ENCODE peak calls at places on chromosomes 1 and 21, in four cellular contexts. S, I, A and O are unnamed samples.

GRCh38 chr1:201562659-201563405 is 23.9 kb downstream of the NAV1 start:
- DNase-seq in A (no peak), I (peak; percentile 81), S (no peak), O (peak; percentile 88)

GRCh38 chr1:4485398-4485797 is 169.0 kb upstream of the AJAP1 start:
- DNase-seq in S (no peak), A (no peak), I (no peak), O (no peak)

GRCh38 chr1:69077633-69078032 is 490.1 kb upstream of the LRRC7 start:
- DNase-seq in S (no peak), A (no peak), I (no peak), O (no peak)

GRCh38 chr1:6634278-6635052 is 9.8 kb downstream of the THAP3 start:
- DNase-seq in A (peak; percentile 37), I (peak; percentile 57), S (peak; percentile 50), O (peak; percentile 11)

GRCh38 chr1:52927219-52928082 is at the start of gene SCP2:
- DNase-seq in A (peak; percentile 84), S (peak; percentile 85), I (peak; percentile 77), O (peak; percentile 47)

GRCh38 chr1:53371121-53371666 is 43.3 kb upstream of the LRP8 start:
- DNase-seq in I (no peak), A (no peak), S (no peak), O (no peak)

GRCh38 chr1:240831922-240832321 is 220.0 kb upstream of the GREM2 start:
- DNase-seq in A (no peak), S (no peak), I (no peak), O (no peak)

GRCh38 chr1:57204942-57205787 is 218.7 kb downstream of the DAB1 start:
- DNase-seq in S (no peak), I (no peak), A (no peak), O (no peak)

GRCh38 chr1:183844806-183845205 is 39.9 kb downstream of the RGL1 start:
- DNase-seq in S (no peak), I (no peak), A (peak; percentile 63), O (no peak)

GRCh38 chr1:15568387-15569073 is 16.3 kb downstream of the AGMAT start:
- DNase-seq in S (no peak), I (no peak), A (no peak), O (no peak)

GRCh38 chr1:217333939-217334338 is 297.0 kb downstream of the GPATCH2 start:
- DNase-seq in S (no peak), A (peak; percentile 46), I (peak; percentile 51), O (no peak)

GRCh38 chr1:26994020-26994745 is 691 bp downstream of the TRNP1 start:
- DNase-seq in I (no peak), S (peak; percentile 53), A (peak; percentile 26), O (no peak)

GRCh38 chr1:65825736-65826135 is 33.0 kb downstream of the PDE4B start:
- DNase-seq in S (no peak), A (no peak), I (peak; percentile 22), O (no peak)

GRCh38 chr1:174996474-174996873 is 3.3 kb upstream of the CACYBP start:
- DNase-seq in A (no peak), S (no peak), I (peak; percentile 46), O (no peak)

GRCh38 chr1:5954964-5955363 is 37.3 kb downstream of the NPHP4 start:
- DNase-seq in A (peak; percentile 61), S (no peak), I (no peak), O (no peak)

GRCh38 chr1:195275688-195276087 is 1332.6 kb downstream of the KCNT2 start:
- DNase-seq in I (no peak), A (peak; percentile 6), S (no peak), O (no peak)

GRCh38 chr1:156652131-156652991 is 10.4 kb downstream of the BCAN start:
- DNase-seq in I (peak; percentile 47), A (no peak), S (no peak), O (no peak)

GRCh38 chr1:208977861-208978260 is 605.7 kb upstream of the CAMK1G start:
- DNase-seq in S (no peak), I (peak; percentile 29), A (no peak), O (no peak)

GRCh38 chr1:66563094-66563800 is 29.3 kb downstream of the SGIP1 start:
- DNase-seq in I (peak; percentile 93), A (no peak), S (no peak), O (peak; percentile 91)

GRCh38 chr1:155892801-155893200 is 18.3 kb downstream of the RIT1 start:
- DNase-seq in I (peak; percentile 82), A (no peak), S (no peak), O (peak; percentile 65)

GRCh38 chr1:178939328-178939727 is 68.5 kb upstream of the ANGPTL1 start:
- DNase-seq in A (no peak), S (no peak), I (peak; percentile 23), O (no peak)
- H3K4me3 ChIP-seq in A (no peak overlapping the region), S (no peak overlapping the region), I (peak overlapping the region; percentile 16), O (no peak overlapping the region)

GRCh38 chr1:59552001-59552400 is 255.1 kb downstream of the FGGY start:
- DNase-seq in A (no peak), S (no peak), I (no peak), O (no peak)
- TF ChIP-seq CTCF in A (no peak), S (no peak), I (no peak), O (no peak)

DNA sequence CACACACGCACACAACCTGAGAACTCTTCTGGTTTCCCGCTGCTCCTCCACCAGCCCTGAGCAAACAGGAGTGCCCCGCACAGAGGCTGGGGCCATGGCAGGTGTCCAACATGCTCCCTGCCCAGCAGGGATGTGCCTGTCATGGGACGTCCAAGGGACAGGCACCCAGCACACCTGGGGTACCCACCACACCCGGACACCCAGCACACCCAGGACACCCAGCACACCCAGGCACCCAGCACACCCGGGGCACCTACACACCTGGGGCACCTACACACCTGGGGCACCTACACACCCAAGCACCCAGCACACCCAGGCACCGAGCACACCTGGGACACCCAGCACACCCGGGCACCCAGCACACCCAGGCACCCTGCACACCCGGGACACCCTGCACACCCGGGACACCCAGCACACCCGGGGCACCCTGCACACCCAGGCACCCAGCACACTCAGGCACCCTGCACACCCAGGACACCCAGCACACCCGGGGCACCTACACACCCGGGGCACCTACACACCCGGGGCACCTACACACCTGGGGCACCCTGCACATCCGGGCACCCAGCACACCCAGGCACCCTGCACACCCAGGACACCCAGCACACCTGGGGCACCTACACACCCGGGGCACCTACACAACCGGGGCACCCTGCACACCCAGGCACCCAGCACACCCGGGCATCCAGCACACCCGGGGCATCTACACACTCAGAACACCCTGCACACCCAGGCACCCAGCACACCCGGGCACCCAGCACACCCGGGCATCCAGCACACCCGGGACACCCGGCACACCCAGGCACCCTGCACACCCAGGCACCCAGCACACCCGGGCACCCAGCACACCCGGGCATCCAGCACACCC is 37.9 kb downstream of the UBE2G2 start:
- DNase-seq in A (no peak), S (peak; percentile 34), I (no peak), O (no peak)
- H3K4me3 ChIP-seq in A (no peak overlapping the region), S (no peak overlapping the region), I (no peak overlapping the region), O (no peak overlapping the region)

DNA sequence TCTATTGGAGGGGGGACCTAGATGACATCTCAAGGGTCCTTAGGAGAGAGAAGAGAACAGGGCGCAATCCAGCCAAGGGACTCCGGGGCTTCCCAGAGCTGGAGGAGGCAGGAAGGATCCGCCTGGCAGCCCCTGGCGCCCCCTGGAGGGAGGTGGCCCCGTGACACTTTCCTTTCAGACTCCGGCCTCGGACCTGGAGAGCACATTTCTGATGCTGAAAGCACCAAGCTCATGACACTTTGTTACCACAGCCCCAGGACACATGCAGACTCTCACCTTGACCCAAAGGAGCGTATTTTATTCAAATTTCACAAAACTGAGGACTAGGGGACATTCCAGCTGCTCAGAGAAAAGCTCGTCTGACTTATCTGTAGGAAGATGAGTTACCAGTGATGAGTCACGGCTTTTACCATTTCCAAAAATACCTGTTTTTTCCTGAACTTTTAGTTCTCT is 21.4 kb upstream of the POFUT2 start:
- DNase-seq in S (peak; percentile 62), I (peak; percentile 74), A (peak; percentile 29), O (peak; percentile 84)
- TF ChIP-seq CTCF in S (peak; percentile 62), I (peak; percentile 86), A (peak; percentile 59), O (peak; percentile 91)

GRCh38 chr1:229430761-229431269 is 3.1 kb downstream of the ACTA1 start:
- DNase-seq in I (peak; percentile 59), A (peak; percentile 30), S (no peak), O (peak; percentile 30)
- H3K4me3 ChIP-seq in I (no peak overlapping the region), A (no peak overlapping the region), S (no peak overlapping the region), O (no peak overlapping the region)

GRCh38 chr21:44263221-44263671 is 1.5 kb upstream of the DNMT3L start:
- DNase-seq in A (no peak), S (no peak), I (no peak), O (no peak)

GRCh38 chr21:44263768-44264167 is 2.1 kb upstream of the DNMT3L start:
- DNase-seq in I (no peak), S (no peak), A (no peak), O (no peak)

GRCh38 chr21:44271558-44271957 is 9.9 kb upstream of the DNMT3L start:
- DNase-seq in S (no peak), I (no peak), A (no peak), O (no peak)

GRCh38 chr21:44265734-44266270 is 4.1 kb upstream of the DNMT3L start:
- DNase-seq in A (no peak), S (no peak), I (no peak), O (no peak)

GRCh38 chr21:44267655-44268142 is 6.0 kb upstream of the DNMT3L start:
- DNase-seq in A (peak; percentile 35), I (no peak), S (no peak), O (no peak)
- TF ChIP-seq CTCF in A (peak; percentile 14), I (peak; percentile 8), S (peak; percentile 33), O (no peak)

GRCh38 chr1:37476460-37477197 is 2.2 kb downstream of the ZC3H12A start:
- DNase-seq in A (no peak), S (peak; percentile 39), I (peak; percentile 92), O (peak; percentile 56)
- H3K4me3 ChIP-seq in A (peak overlapping the region; percentile 80), S (peak overlapping the region; percentile 14), I (peak overlapping the region; percentile 88), O (peak overlapping the region; percentile 90)